ENCODE peak calls at places on chromosomes 16 and 17, in five cellular contexts. T is activated CD8-positive, alpha-beta T cell treated with anti-CD3 and anti-CD28 coated beads for 36 hours; Y is A673; J is progenitor cell of endocrine pancreas; N is WTC11. Z is an unnamed sample.

GRCh38 chr17:80154166-80154565 is 7.2 kb upstream of the EIF4A3 start:
- DNase-seq in Y (no peak), N (no peak), T (no peak), J (no peak), Z (no peak)

GRCh38 chr16:53504161-53504663 is 1.2 kb upstream of the AKTIP start:
- DNase-seq in T (peak), J (peak), Y (peak), N (peak), Z (no peak)

GRCh38 chr17:234163-235047 is 53.0 kb upstream of the DOC2B start:
- DNase-seq in Y (no peak), N (peak), T (no peak), J (no peak), Z (no peak)

GRCh38 chr16:75644240-75645012 is 3.0 kb downstream of the KARS1 start:
- DNase-seq in T (no peak), Y (no peak), J (no peak), N (no peak), Z (no peak)

GRCh38 chr16:2520784-2521577 is 810 bp downstream of the AMDHD2 start:
- DNase-seq in T (peak), Y (no peak), N (no peak), J (no peak), Z (peak)

GRCh38 chr17:57954421-57955182 is 610 bp downstream of the CUEDC1 start:
- DNase-seq in Y (peak), N (peak), T (no peak), J (no peak), Z (no peak)

GRCh38 chr17:82561429-82562035 is 42.0 kb downstream of the FOXK2 start:
- DNase-seq in Y (no peak), T (no peak), J (no peak), N (no peak), Z (no peak)

GRCh38 chr17:41439375-41439774 is 1.4 kb downstream of the KRT38 start:
- DNase-seq in N (no peak), J (no peak), T (no peak), Y (no peak), Z (no peak)

GRCh38 chr17:64247836-64248235 is 15.2 kb downstream of the TEX2 start:
- DNase-seq in T (no peak), J (no peak), Y (no peak), N (no peak), Z (no peak)

GRCh38 chr16:4868046-4868445 is 20.8 kb downstream of the UBN1 start:
- DNase-seq in J (no peak), N (no peak), T (no peak), Y (no peak), Z (no peak)

GRCh38 chr17:73800893-73801292 is 156.6 kb upstream of the SDK2 start:
- DNase-seq in N (no peak), J (no peak), T (no peak), Y (no peak), Z (no peak)

GRCh38 chr17:33169580-33170285 is 123.4 kb downstream of the ASIC2 start:
- DNase-seq in N (no peak), Y (no peak), T (no peak), J (no peak), Z (no peak)

GRCh38 chr16:17395849-17396480 is 74.8 kb downstream of the XYLT1 start:
- DNase-seq in J (no peak), Y (no peak), N (no peak), T (no peak), Z (no peak)

GRCh38 chr16:879461-879861 is 78.9 kb upstream of the GNG13 start:
- DNase-seq in N (no peak), J (no peak), Y (no peak), T (no peak), Z (no peak)
- TF ChIP-seq CTCF in N (no peak), J (no peak), Y (no peak), T (no peak), Z (no peak)

GRCh38 chr17:72122668-72123495 is 2.1 kb downstream of the SOX9 start:
- DNase-seq in Y (peak), J (peak), N (peak), T (peak), Z (peak)
- TF ChIP-seq CTCF in Y (no peak), J (no peak), N (no peak), T (no peak), Z (no peak)

GRCh38 chr17:17088104-17088485 is 45.8 kb downstream of the MPRIP start:
- DNase-seq in T (no peak), N (no peak), J (no peak), Y (no peak), Z (no peak)

GRCh38 chr17:17089206-17089550 is 46.9 kb downstream of the MPRIP start:
- DNase-seq in N (no peak), J (no peak), T (peak), Y (no peak), Z (no peak)

GRCh38 chr17:17086585-17086984 is 44.3 kb downstream of the MPRIP start:
- DNase-seq in T (no peak), N (no peak), J (no peak), Y (no peak), Z (no peak)

GRCh38 chr17:17088511-17089205 is 46.4 kb downstream of the MPRIP start:
- DNase-seq in Y (no peak), N (peak), J (no peak), T (peak), Z (no peak)

DNA sequence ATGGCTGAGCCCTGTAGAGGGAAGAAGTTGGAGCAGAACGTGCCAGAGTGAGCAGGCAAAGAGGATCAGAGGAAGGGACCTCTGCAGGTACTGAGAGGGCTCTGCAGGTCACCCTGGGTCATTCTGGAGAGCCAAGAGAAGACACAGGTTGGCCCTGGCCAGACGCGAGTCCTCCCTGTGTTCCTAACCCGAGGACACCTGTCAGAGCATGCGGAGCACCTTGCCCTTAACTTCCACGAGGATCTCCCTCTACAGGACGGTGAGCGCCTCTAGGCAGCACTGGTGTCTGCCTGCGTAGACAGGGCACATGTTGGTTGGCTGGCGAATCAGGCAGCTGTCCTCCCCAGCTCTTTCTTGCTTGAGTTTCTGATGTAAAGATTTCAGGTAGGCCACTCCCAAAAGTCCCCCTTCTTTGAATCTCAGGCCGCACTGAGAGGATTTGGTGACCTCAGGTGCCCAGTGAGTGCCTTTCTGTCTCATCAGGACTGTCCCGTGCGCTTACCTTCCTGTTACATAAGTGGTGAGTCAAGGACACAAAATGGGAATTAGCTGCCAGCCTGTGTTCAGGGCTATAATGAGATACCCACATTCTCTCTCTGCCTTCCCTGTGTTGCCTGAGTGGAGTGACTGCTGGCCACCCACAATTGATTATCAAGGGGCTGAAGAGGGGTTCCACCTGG is 45.3 kb downstream of the MPRIP start:
- DNase-seq in Y (no peak), N (no peak), T (no peak), J (no peak), Z (no peak)
- TF ChIP-seq CTCF in Y (no peak), N (no peak), T (no peak), J (no peak), Z (no peak)

GRCh38 chr16:83847371-83848225 is 39.8 kb downstream of the HSBP1 start:
- DNase-seq in T (no peak), Y (no peak), N (no peak), J (no peak), Z (no peak)
- TF ChIP-seq CTCF in T (no peak), Y (no peak), N (no peak), J (no peak), Z (no peak)

DNA sequence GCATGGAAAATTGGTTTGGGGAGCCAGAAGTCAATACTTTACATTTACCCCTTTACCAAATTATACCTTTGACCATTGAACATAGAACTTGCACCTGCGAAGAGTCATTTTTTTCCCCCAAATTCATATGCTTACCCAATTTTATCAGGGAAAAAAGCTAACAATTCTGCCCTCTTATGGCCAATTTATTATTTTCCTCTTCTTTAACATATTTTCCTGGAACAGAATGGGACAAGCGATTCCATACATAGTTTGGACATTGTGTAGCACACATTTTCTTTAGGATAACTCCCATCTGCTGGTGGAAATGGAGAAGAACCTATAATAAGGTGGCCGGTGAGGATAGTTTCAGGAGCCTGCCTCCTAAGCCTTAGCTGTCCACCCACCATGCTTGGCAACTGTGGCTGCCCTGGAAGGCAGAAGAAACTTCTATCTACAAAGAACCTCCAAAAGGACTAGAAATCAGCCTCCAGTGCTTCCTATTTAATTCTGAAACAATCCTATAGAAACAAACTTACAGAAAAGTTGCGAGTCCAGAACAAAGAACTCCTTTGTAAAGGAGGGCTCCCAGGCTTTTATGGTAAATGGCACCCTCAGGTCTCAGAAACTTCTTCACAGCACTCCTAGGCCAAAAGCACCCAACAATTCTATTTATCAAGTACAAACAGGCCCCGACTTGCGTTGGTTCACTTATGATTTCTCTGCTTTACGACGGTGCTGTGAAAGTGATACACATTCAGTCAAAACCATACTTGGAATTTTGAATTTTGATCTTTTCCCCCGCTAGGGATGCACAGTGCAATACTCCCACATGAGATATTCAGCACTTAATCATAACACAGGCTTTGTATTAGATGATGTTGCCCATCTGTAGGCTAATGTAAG is 64.1 kb upstream of the CACNG4 start:
- DNase-seq in T (no peak), N (no peak), Y (peak), J (no peak), Z (no peak)
- TF ChIP-seq CTCF in T (peak), N (no peak), Y (peak), J (peak), Z (no peak)

GRCh38 chr16:364595-365491 is 5.5 kb downstream of the MRPL28 start:
- DNase-seq in J (no peak), T (no peak), N (no peak), Y (no peak), Z (no peak)
- TF ChIP-seq CTCF in J (peak), T (no peak), N (no peak), Y (no peak), Z (no peak)

GRCh38 chr17:48163809-48164208 is 56.2 kb downstream of the SNX11 start:
- DNase-seq in N (no peak), J (no peak), Y (no peak), T (no peak), Z (no peak)
- TF ChIP-seq CTCF in N (no peak), J (peak), Y (no peak), T (no peak), Z (no peak)

DNA sequence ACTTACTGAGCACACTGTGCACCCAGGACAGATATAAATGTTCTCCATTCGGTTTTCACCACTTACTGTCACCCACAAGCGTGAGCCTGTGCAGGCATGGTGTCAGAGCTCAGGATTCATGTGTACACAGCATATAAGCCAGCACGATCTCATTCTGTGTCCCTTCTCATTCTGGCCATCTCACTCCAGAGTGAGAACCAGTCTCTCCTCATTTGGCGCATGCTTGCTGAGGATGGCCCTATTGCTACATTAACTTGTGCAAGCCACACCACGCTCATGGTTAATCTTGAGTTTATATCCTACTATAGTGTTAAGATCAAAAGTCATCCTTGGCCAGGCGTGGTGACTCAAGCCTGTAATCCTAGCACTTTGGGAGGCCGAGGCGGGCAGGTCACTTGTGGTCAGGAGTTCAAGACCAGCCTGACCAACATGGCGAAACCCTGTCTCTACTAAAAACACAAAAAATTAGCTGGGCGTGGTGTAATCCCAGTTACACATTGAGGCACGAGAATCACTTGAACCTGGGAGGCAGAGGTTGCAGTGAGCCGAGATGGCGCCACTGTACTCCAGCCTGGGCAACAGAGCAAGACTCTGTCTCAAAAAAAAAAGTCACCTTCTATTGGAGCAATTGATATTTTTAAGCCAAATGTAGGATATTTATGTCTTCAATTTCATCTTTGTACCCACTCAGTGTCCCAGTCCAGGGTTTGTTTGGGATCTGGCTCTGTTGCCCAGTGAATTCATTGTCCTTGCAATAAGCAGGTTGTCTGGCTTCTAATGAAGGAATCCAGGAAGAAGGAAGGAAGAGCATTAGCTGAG is 20.9 kb downstream of the SOCS1 start:
- DNase-seq in Y (no peak), N (no peak), J (no peak), T (no peak), Z (no peak)
- TF ChIP-seq CTCF in Y (no peak), N (no peak), J (no peak), T (no peak), Z (no peak)

Z was measured in GM20000.